ENCODE peak calls at places on chromosome 11, in eight cellular contexts. T is dorsolateral prefrontal cortex; B is non-pigmented ciliary epithelial cell; J is osteocyte; F is activated CD8-positive, alpha-beta memory T cell treated with anti-CD3 and anti-CD28 coated beads, Interleukin-2, amount 50 U/mL, for 48 hours; C is H54; U is fibroblast of pulmonary artery; I is type B pancreatic cell. M is an unnamed sample.

GRCh38 chr11:60855726-60856633 is at the start of gene PTGDR2:
- DNase-seq in T (no peak), B (no peak), J (no peak), F (no peak), C (no peak), U (no peak), I (no peak), M (no peak)

GRCh38 chr11:26849009-26849408 is 127.1 kb upstream of the SLC5A12 start:
- DNase-seq in T (no peak), B (no peak), J (no peak), F (no peak), C (no peak), U (no peak), I (no peak), M (no peak)

GRCh38 chr11:118908931-118909618 is 16.7 kb downstream of the BCL9L start:
- DNase-seq in T (peak; percentile 72), B (no peak), J (peak; percentile 92), F (no peak), C (no peak), U (peak; percentile 89), I (peak; percentile 80), M (peak; percentile 39)

GRCh38 chr11:11370263-11371060 is 17.4 kb upstream of the CSNK2A3 start:
- DNase-seq in T (peak; percentile 40), B (no peak), J (peak; percentile 11), F (no peak), C (no peak), U (no peak), I (no peak), M (no peak)

GRCh38 chr11:119107538-119108150 is 500 bp downstream of the C2CD2L start:
- DNase-seq in T (no peak), B (no peak), J (no peak), F (no peak), C (no peak), U (no peak), I (no peak), M (no peak)

GRCh38 chr11:61077936-61078335 is 24.4 kb upstream of the CD5 start:
- DNase-seq in T (no peak), B (no peak), J (no peak), F (peak; percentile 51), C (no peak), U (no peak), I (no peak), M (no peak)

GRCh38 chr11:68680541-68681231 is 3.7 kb upstream of the GAL start:
- DNase-seq in T (no peak), B (no peak), J (no peak), F (no peak), C (no peak), U (no peak), I (no peak), M (no peak)

GRCh38 chr11:65870706-65871681 is 1.6 kb downstream of the EFEMP2 start:
- DNase-seq in T (no peak), B (no peak), J (no peak), F (no peak), C (no peak), U (no peak), I (no peak), M (peak; percentile 29)

GRCh38 chr11:95849087-95849825 is 59.0 kb downstream of the CEP57 start:
- DNase-seq in T (peak; percentile 71), B (peak; percentile 64), J (no peak), F (no peak), C (no peak), U (peak; percentile 88), I (no peak), M (peak; percentile 24)

GRCh38 chr11:69647349-69647748 is 6.4 kb downstream of the CCND1 start:
- DNase-seq in T (no peak), B (no peak), J (no peak), F (no peak), C (no peak), U (no peak), I (no peak), M (no peak)

GRCh38 chr11:2194877-2195755 is 23.5 kb upstream of the TH start:
- DNase-seq in T (no peak), B (no peak), J (no peak), F (peak; percentile 89), C (peak; percentile 70), U (peak; percentile 26), I (no peak), M (no peak)